ENCODE peak calls at places on chromosomes 7 and 10, in ten cellular contexts. H, L, J, K, O, U, P, S, R and G are unnamed samples.

GRCh38 chr10:27446091-27446918 is 57.8 kb upstream of the RAB18 start:
- DNase-seq in J (peak), L (no peak), U (peak), S (peak), H (no peak), O (no peak), K (no peak), R (peak), P (peak), G (peak)

GRCh38 chr7:44257213-44257612 is 56.4 kb downstream of the YKT6 start:
- DNase-seq in P (no peak), J (no peak), H (no peak), O (no peak), U (no peak), L (no peak), R (no peak), K (no peak), S (no peak), G (no peak)

GRCh38 chr10:123377883-123378282 is 223.7 kb downstream of the BUB3 start:
- DNase-seq in L (no peak), S (no peak), K (no peak), O (no peak), U (peak), J (no peak), R (no peak), P (no peak), H (no peak), G (no peak)

GRCh38 chr7:39510738-39511372 is 55.3 kb upstream of the YAE1 start:
- DNase-seq in R (peak), U (no peak), L (no peak), O (no peak), H (no peak), K (no peak), S (peak), P (peak), J (no peak), G (no peak)

GRCh38 chr7:117008849-117009531 is 55.7 kb downstream of the ST7 start:
- DNase-seq in U (no peak), K (no peak), J (no peak), S (peak), R (peak), P (peak), O (no peak), L (no peak), H (no peak), G (peak)

GRCh38 chr7:71817931-71818330 is 594.2 kb downstream of the CALN1 start:
- DNase-seq in U (no peak), L (no peak), K (no peak), J (no peak), P (no peak), S (no peak), R (peak), O (no peak), H (no peak), G (no peak)

GRCh38 chr7:130142654-130143333 is 62.4 kb downstream of the TMEM209 start:
- DNase-seq in L (no peak), U (no peak), J (no peak), P (no peak), H (no peak), K (no peak), S (no peak), R (no peak), O (no peak), G (no peak)

GRCh38 chr7:2405601-2406345 is 2.4 kb downstream of the CHST12 start:
- DNase-seq in H (peak), O (no peak), P (no peak), L (no peak), J (no peak), S (no peak), U (no peak), R (no peak), K (no peak), G (no peak)

GRCh38 chr10:102714621-102715455 is at the start of gene SFXN2:
- DNase-seq in P (peak), J (peak), H (peak), U (no peak), L (no peak), S (no peak), K (no peak), R (no peak), O (peak), G (no peak)

GRCh38 chr7:132430863-132431822 is 145.1 kb downstream of the PLXNA4 start:
- DNase-seq in P (peak), L (no peak), K (no peak), J (no peak), U (peak), S (peak), R (peak), H (no peak), O (no peak), G (no peak)

GRCh38 chr7:105799006-105799405 is 77.4 kb downstream of the ATXN7L1 start:
- DNase-seq in H (no peak), U (no peak), L (no peak), R (no peak), P (no peak), J (no peak), S (no peak), O (no peak), K (peak), G (no peak)

GRCh38 chr10:130771491-130771890 is 540.0 kb downstream of the TCERG1L start:
- DNase-seq in S (no peak), R (no peak), J (no peak), L (no peak), P (no peak), K (no peak), O (no peak), U (no peak), H (no peak), G (no peak)

GRCh38 chr7:6460990-6461584 is 13.3 kb upstream of the DAGLB start:
- DNase-seq in L (no peak), J (no peak), H (no peak), U (no peak), K (no peak), S (no peak), R (no peak), P (no peak), O (no peak), G (no peak)

GRCh38 chr10:132550366-132551092 is 12.9 kb downstream of the INPP5A start:
- DNase-seq in L (no peak), R (no peak), P (no peak), S (no peak), K (peak), U (no peak), H (no peak), J (no peak), O (peak), G (no peak)

GRCh38 chr7:128701062-128701785 is 29.1 kb downstream of the GARIN1A start:
- DNase-seq in K (peak), J (no peak), L (no peak), S (no peak), R (no peak), O (no peak), H (no peak), P (no peak), U (no peak), G (no peak)